ENCODE peak calls at places on chromosomes 6 and 20, in six cellular contexts. One of them, this sample, is unnamed.
A peak's percentile ranks its signal among the peaks of the same experiment; 100 is the strongest.

GRCh38 chr6:19317587-19317986 is 519.6 kb upstream of the ID4 start:
- DNase-seq in sigmoid colon: no peak
- DNase-seq in tibial nerve: no peak
- DNase-seq in stomach: no peak
- DNase-seq in H1: no peak
- DNase-seq in A549: no peak
- DNase-seq in this sample: no peak

GRCh38 chr6:54617730-54618129 is 228.8 kb upstream of the FAM83B start:
- DNase-seq in sigmoid colon: no peak
- DNase-seq in tibial nerve: no peak
- DNase-seq in stomach: no peak
- DNase-seq in H1: no peak
- DNase-seq in A549: peak; percentile 9
- DNase-seq in this sample: no peak

GRCh38 chr6:125357515-125358256 is 55.9 kb upstream of the HDDC2 start:
- DNase-seq in sigmoid colon: no peak
- DNase-seq in tibial nerve: no peak
- DNase-seq in stomach: no peak
- DNase-seq in H1: no peak
- DNase-seq in A549: no peak
- DNase-seq in this sample: no peak

GRCh38 chr6:20280288-20280621 is 68.0 kb upstream of the MBOAT1 start:
- DNase-seq in sigmoid colon: no peak
- DNase-seq in tibial nerve: no peak
- DNase-seq in stomach: no peak
- DNase-seq in H1: no peak
- DNase-seq in A549: no peak
- DNase-seq in this sample: no peak

GRCh38 chr6:109296971-109297372 is 85.3 kb downstream of the CD164 start:
- DNase-seq in sigmoid colon: no peak
- DNase-seq in tibial nerve: no peak
- DNase-seq in stomach: no peak
- DNase-seq in H1: no peak
- DNase-seq in A549: no peak
- DNase-seq in this sample: no peak

GRCh38 chr6:116572162-116572561 is 858 bp downstream of the RWDD1 start:
- DNase-seq in sigmoid colon: peak; percentile 65
- DNase-seq in tibial nerve: no peak
- DNase-seq in stomach: peak; percentile 34
- DNase-seq in H1: no peak
- DNase-seq in A549: no peak
- DNase-seq in this sample: peak; percentile 54

GRCh38 chr20:62327726-62328495 is 25.1 kb downstream of the ADRM1 start:
- DNase-seq in sigmoid colon: no peak
- DNase-seq in tibial nerve: no peak
- DNase-seq in stomach: no peak
- DNase-seq in H1: no peak
- DNase-seq in A549: no peak
- DNase-seq in this sample: no peak

GRCh38 chr6:26659042-26659359 is 545 bp downstream of the ZNF322 start:
- DNase-seq in sigmoid colon: no peak
- DNase-seq in tibial nerve: no peak
- DNase-seq in stomach: no peak
- DNase-seq in H1: no peak
- DNase-seq in A549: no peak
- DNase-seq in this sample: no peak

GRCh38 chr6:108915258-108915657 is 67.0 kb downstream of the ARMC2 start:
- DNase-seq in sigmoid colon: no peak
- DNase-seq in tibial nerve: no peak
- DNase-seq in stomach: no peak
- DNase-seq in H1: no peak
- DNase-seq in A549: no peak
- DNase-seq in this sample: no peak

GRCh38 chr6:125947581-125947980 is 9.0 kb upstream of the HINT3 start:
- DNase-seq in sigmoid colon: no peak
- DNase-seq in tibial nerve: no peak
- DNase-seq in stomach: peak; percentile 53
- DNase-seq in H1: no peak
- DNase-seq in A549: peak; percentile 85
- DNase-seq in this sample: no peak

GRCh38 chr6:39760246-39760952 is 31.8 kb upstream of the DAAM2 start:
- DNase-seq in sigmoid colon: no peak
- DNase-seq in tibial nerve: no peak
- DNase-seq in stomach: no peak
- DNase-seq in H1: no peak
- DNase-seq in A549: no peak
- DNase-seq in this sample: no peak

GRCh38 chr20:42366626-42367025 is 748.4 kb upstream of the CHD6 start:
- DNase-seq in sigmoid colon: no peak
- DNase-seq in tibial nerve: no peak
- DNase-seq in stomach: no peak
- DNase-seq in H1: no peak
- DNase-seq in A549: no peak
- DNase-seq in this sample: no peak

GRCh38 chr20:34713194-34713943 is 9.2 kb downstream of the TP53INP2 start:
- DNase-seq in sigmoid colon: no peak
- DNase-seq in tibial nerve: no peak
- DNase-seq in stomach: no peak
- DNase-seq in H1: no peak
- DNase-seq in A549: peak; percentile 76
- DNase-seq in this sample: peak; percentile 59

GRCh38 chr20:16476032-16476431 is 97.2 kb downstream of the KIF16B start:
- DNase-seq in sigmoid colon: no peak
- DNase-seq in tibial nerve: no peak
- DNase-seq in stomach: no peak
- DNase-seq in H1: no peak
- DNase-seq in A549: peak; percentile 64
- DNase-seq in this sample: peak; percentile 57

GRCh38 chr20:47971321-47971781 is 186.1 kb upstream of the SULF2 start:
- DNase-seq in sigmoid colon: no peak
- DNase-seq in tibial nerve: no peak
- DNase-seq in stomach: no peak
- DNase-seq in H1: no peak
- DNase-seq in A549: no peak
- DNase-seq in this sample: no peak

GRCh38 chr20:59258103-59258705 is 42.2 kb upstream of the EDN3 start:
- DNase-seq in sigmoid colon: no peak
- DNase-seq in tibial nerve: no peak
- DNase-seq in stomach: no peak
- DNase-seq in H1: no peak
- DNase-seq in A549: no peak
- DNase-seq in this sample: peak; percentile 89

GRCh38 chr6:75458895-75459294 is 34.7 kb downstream of the FILIP1 start:
- DNase-seq in sigmoid colon: peak; percentile 79
- DNase-seq in tibial nerve: peak; percentile 51
- DNase-seq in stomach: no peak
- DNase-seq in H1: no peak
- DNase-seq in A549: peak; percentile 94
- DNase-seq in this sample: no peak

GRCh38 chr6:111852704-111853103 is 20.5 kb downstream of the FYN start:
- DNase-seq in sigmoid colon: no peak
- DNase-seq in tibial nerve: peak; percentile 52
- DNase-seq in stomach: no peak
- DNase-seq in H1: no peak
- DNase-seq in A549: no peak
- DNase-seq in this sample: peak; percentile 62

GRCh38 chr6:119978274-119978889 is 628.8 kb upstream of the MAN1A1 start:
- DNase-seq in sigmoid colon: no peak
- DNase-seq in tibial nerve: peak; percentile 22
- DNase-seq in stomach: no peak
- DNase-seq in H1: no peak
- DNase-seq in A549: peak; percentile 1
- DNase-seq in this sample: peak; percentile 8

GRCh38 chr6:44080561-44081521 is 46.4 kb downstream of the MRPL14 start:
- DNase-seq in sigmoid colon: no peak
- DNase-seq in tibial nerve: no peak
- DNase-seq in stomach: no peak
- DNase-seq in H1: no peak
- DNase-seq in A549: no peak
- DNase-seq in this sample: peak; percentile 29

GRCh38 chr6:88374556-88374955 is 208.4 kb upstream of the CNR1 start:
- DNase-seq in sigmoid colon: no peak
- DNase-seq in tibial nerve: no peak
- DNase-seq in stomach: no peak
- DNase-seq in H1: no peak
- DNase-seq in A549: no peak
- DNase-seq in this sample: no peak

GRCh38 chr6:88377976-88378580 is 211.9 kb upstream of the CNR1 start:
- DNase-seq in sigmoid colon: no peak
- DNase-seq in tibial nerve: no peak
- DNase-seq in stomach: no peak
- DNase-seq in H1: no peak
- DNase-seq in A549: no peak
- DNase-seq in this sample: no peak

GRCh38 chr6:88376759-88377387 is 210.7 kb upstream of the CNR1 start:
- DNase-seq in sigmoid colon: no peak
- DNase-seq in tibial nerve: no peak
- DNase-seq in stomach: no peak
- DNase-seq in H1: no peak
- DNase-seq in A549: no peak
- DNase-seq in this sample: no peak

GRCh38 chr6:88378639-88379038 is 212.5 kb upstream of the CNR1 start:
- DNase-seq in sigmoid colon: no peak
- DNase-seq in tibial nerve: no peak
- DNase-seq in stomach: no peak
- DNase-seq in H1: no peak
- DNase-seq in A549: no peak
- DNase-seq in this sample: no peak

DNA sequence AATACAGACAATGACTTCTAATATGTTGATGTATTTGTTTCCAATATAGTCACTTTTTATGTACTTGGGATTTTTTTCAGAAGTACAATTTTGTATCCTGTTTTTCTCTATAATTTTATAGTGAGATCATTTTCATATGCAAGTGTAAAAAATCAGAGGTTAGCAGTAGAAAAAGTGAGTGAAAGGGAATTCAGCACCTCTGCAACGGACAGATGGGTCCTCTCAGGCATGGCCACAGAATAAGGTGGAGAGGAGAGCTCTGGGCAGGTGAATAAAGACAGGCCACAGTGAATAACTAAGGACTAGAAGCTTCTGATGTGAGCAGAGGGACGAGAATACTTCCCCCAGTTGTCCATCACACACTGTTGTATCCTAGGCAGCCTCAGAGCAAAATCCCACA is 210.1 kb upstream of the CNR1 start:
- DNase-seq in sigmoid colon: no peak
- DNase-seq in tibial nerve: no peak
- DNase-seq in stomach: no peak
- DNase-seq in H1: no peak
- DNase-seq in A549: no peak
- DNase-seq in this sample: no peak
- TF ChIP-seq CTCF in sigmoid colon: no peak
- TF ChIP-seq CTCF in tibial nerve: no peak
- TF ChIP-seq CTCF in stomach: no peak
- TF ChIP-seq CTCF in H1: no peak
- TF ChIP-seq CTCF in A549: no peak
- TF ChIP-seq CTCF in this sample: no peak

DNA sequence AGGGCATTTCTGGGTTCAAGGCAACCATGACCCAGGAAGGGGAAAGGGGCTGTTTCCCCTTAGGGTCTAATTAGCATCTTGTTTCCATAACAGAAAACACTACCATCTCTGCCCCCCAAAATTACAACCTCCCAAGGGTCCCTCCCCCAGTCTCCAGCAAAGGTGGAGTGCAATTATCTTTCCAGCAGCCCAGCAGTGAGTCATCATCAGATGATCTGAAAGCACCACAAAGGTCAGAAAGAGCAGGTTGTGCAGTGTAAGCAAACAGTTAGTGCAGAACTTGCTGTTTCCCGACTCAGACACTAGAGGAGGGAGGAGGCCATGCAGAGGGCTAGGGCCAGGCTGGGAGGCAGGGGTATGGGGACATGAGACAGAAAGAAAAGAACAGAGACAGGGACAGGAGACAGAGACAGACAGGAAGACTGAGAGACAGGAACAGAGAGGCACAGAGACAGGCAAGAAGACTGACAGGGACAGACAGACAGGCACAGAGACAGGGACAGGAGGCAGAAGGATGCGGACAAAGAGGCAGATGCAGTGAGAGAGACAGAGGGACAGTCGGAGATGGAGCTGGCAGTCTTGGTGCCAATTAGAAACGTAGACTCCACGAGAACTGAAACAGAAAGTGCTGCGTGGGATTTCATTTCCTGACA is 62.5 kb downstream of the PYGB start:
- DNase-seq in sigmoid colon: peak; percentile 85
- DNase-seq in tibial nerve: peak; percentile 81
- DNase-seq in stomach: peak; percentile 58
- DNase-seq in H1: no peak
- DNase-seq in A549: peak; percentile 95
- DNase-seq in this sample: peak; percentile 94
- TF ChIP-seq POLR2A in sigmoid colon: no peak
- TF ChIP-seq POLR2A in tibial nerve: peak; percentile 9
- TF ChIP-seq POLR2A in stomach: no peak
- TF ChIP-seq POLR2A in H1: no peak
- TF ChIP-seq POLR2A in A549: no peak
- TF ChIP-seq POLR2A in this sample: no peak

DNA sequence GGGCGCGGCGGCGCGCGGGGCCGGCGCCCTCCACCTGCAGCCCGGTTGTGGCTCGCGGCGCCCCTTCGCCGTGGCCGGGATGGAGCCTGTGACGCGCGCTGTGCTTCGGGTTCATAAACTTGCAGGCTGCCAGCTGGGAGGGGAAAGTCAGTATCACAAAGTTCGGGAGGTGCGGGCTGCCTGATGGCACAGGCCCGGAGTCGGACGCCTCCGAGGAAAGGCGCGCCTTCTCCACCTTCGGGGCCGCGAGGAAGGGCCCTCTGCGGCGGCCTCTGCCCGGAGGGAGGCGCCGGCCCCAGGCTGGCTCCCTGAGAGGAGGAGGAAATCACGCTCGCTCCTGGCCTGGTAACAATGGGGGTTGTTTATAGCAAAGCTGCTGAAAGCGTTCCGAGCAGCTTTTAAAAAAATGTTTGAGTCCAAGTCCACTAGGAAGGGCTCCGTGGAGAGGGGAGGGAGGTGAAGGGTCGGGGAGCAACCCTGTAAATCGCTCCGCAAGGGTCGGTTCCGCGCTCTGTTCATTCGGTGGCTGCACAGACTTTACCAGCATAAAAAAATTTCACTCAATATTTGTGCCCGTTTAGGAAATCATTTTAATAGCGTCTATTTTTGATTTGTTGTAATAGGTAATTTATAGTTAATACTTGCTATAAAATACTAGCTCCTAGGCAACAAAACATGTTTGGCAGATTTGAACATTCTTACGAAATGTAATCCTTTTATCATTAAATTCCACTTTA is 1.0 kb downstream of the AFDN start:
- DNase-seq in sigmoid colon: peak; percentile 78
- DNase-seq in tibial nerve: peak; percentile 25
- DNase-seq in stomach: peak; percentile 61
- DNase-seq in H1: peak; percentile 69
- DNase-seq in A549: peak; percentile 19
- DNase-seq in this sample: no peak
- TF ChIP-seq CTCF in sigmoid colon: no peak
- TF ChIP-seq CTCF in tibial nerve: no peak
- TF ChIP-seq CTCF in stomach: no peak
- TF ChIP-seq CTCF in H1: no peak
- TF ChIP-seq CTCF in A549: no peak
- TF ChIP-seq CTCF in this sample: no peak

DNA sequence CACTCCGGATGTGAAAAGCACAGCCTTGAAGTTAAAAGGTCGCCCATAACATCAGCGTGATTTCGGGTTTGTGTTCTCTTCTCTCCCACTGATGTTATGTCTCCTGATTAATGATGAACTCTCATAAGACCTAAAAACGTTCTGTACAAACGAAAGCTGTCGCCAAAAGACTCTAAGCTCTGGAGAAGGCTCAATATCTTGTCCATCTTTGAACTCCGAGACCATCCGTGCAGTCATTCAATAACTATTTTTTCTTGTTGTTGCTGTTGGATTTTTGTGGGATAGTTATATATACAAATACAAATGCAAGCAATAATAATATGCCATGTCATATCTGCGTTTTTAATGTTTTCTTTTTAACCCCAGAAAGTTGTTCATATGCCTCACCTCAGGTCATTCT is 291.8 kb upstream of the MARCKS start:
- DNase-seq in sigmoid colon: no peak
- DNase-seq in tibial nerve: no peak
- DNase-seq in stomach: no peak
- DNase-seq in H1: no peak
- DNase-seq in A549: no peak
- DNase-seq in this sample: no peak
- TF ChIP-seq POLR2A in sigmoid colon: no peak
- TF ChIP-seq POLR2A in tibial nerve: no peak
- TF ChIP-seq POLR2A in stomach: no peak
- TF ChIP-seq POLR2A in H1: no peak
- TF ChIP-seq POLR2A in A549: no peak
- TF ChIP-seq POLR2A in this sample: no peak